ENCODE peak calls at places on chromosomes 5 and 9, in four cellular contexts. F is spleen; X is Peyer's patch; B is activated CD8-positive, alpha-beta T cell treated with anti-CD3 and anti-CD28 coated beads for 36 hours. T is an unnamed sample.

GRCh38 chr9:16509946-16510504 is 360.4 kb downstream of the BNC2 start:
- DNase-seq in F (no peak), X (no peak), B (no peak), T (peak)

GRCh38 chr5:172868924-172869565 is 35.0 kb downstream of the ERGIC1 start:
- DNase-seq in F (peak), X (no peak), B (peak), T (peak)

GRCh38 chr9:120443489-120443888 is 136.5 kb downstream of the CDK5RAP2 start:
- DNase-seq in F (no peak), X (no peak), B (no peak), T (peak)

GRCh38 chr5:135223404-135223803 is 175.6 kb downstream of the MACROH2A1 start:
- DNase-seq in F (no peak), X (peak), B (no peak), T (no peak)

GRCh38 chr9:6897831-6898230 is 140.1 kb downstream of the KDM4C start:
- DNase-seq in F (no peak), X (peak), B (no peak), T (no peak)

GRCh38 chr9:96459268-96460007 is 9.5 kb downstream of the HABP4 start:
- DNase-seq in F (no peak), X (no peak), B (no peak), T (no peak)

GRCh38 chr5:71014186-71014585 is 11.0 kb downstream of the NAIP start:
- DNase-seq in F (no peak), X (no peak), B (no peak), T (no peak)

GRCh38 chr5:22319798-22320197 is 533.3 kb downstream of the CDH12 start:
- DNase-seq in F (no peak), X (no peak), B (no peak), T (no peak)

GRCh38 chr5:151224372-151224771 is 480 bp upstream of the CCDC69 start:
- DNase-seq in F (no peak), X (no peak), B (no peak), T (no peak)

GRCh38 chr5:158819840-158820620 is 279.7 kb downstream of the EBF1 start:
- DNase-seq in F (no peak), X (no peak), B (peak), T (peak)

GRCh38 chr5:168314735-168315411 is 23.4 kb downstream of the WWC1 start:
- DNase-seq in F (peak), X (peak), B (no peak), T (peak)

GRCh38 chr5:172453206-172453985 is 929 bp downstream of the SH3PXD2B start:
- DNase-seq in F (no peak), X (no peak), B (no peak), T (peak)

GRCh38 chr5:6253846-6254245 is 124.5 kb downstream of the MED10 start:
- DNase-seq in F (no peak), X (no peak), B (no peak), T (no peak)

GRCh38 chr9:135663451-135663770 is 302 bp downstream of the LCN9 start:
- DNase-seq in F (no peak), X (no peak), B (no peak), T (no peak)

GRCh38 chr5:96903300-96903699 is 27.0 kb downstream of the ERAP2 start:
- DNase-seq in F (no peak), X (no peak), B (no peak), T (no peak)

GRCh38 chr5:158911693-158912363 is 187.9 kb downstream of the EBF1 start:
- DNase-seq in F (no peak), X (no peak), B (no peak), T (no peak)

DNA sequence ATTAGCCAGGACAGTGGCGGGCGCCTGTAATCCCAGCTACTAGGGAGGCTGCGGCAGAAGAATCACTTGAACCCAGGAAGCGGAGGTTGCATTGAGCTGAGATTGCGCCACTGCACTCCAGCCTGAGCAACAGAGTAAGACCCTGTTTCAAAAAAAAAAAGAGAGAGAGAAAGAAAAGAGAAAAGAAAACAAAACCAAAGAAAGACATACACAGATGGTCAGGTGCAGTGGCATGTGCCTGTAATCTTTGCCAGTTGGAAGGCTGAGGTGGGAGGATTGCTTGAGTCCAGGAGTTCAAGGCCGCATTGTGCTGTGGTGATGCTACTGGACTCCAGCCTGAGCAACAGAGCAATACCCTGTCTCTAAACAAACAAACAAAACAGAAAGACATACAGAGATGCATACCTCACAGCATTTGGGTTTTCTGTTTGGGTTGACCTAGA is 10.0 kb upstream of the PSAT1 start:
- DNase-seq in F (no peak), X (no peak), B (no peak), T (no peak)
- TF ChIP-seq CTCF in F (no peak), X (no peak), B (no peak), T (no peak)

GRCh38 chr5:72269411-72269780 is 50.6 kb downstream of the MRPS27 start:
- DNase-seq in F (no peak), X (no peak), B (no peak), T (no peak)
- TF ChIP-seq CTCF in F (no peak), X (no peak), B (no peak), T (no peak)

GRCh38 chr9:38412751-38413150 is 11.5 kb downstream of the IGFBPL1 start:
- DNase-seq in F (no peak), X (no peak), B (no peak), T (no peak)
- TF ChIP-seq CTCF in F (no peak), X (no peak), B (no peak), T (no peak)

GRCh38 chr5:1523480-1523792 is 324 bp downstream of the LPCAT1 start:
- DNase-seq in F (peak), X (no peak), B (no peak), T (no peak)

GRCh38 chr5:1524481-1524798 is 680 bp upstream of the LPCAT1 start:
- DNase-seq in F (no peak), X (no peak), B (no peak), T (no peak)

GRCh38 chr5:1522601-1523479 is 920 bp downstream of the LPCAT1 start:
- DNase-seq in F (peak), X (peak), B (no peak), T (peak)

GRCh38 chr5:1524799-1525623 is 1.3 kb upstream of the LPCAT1 start:
- DNase-seq in F (peak), X (peak), B (no peak), T (no peak)

GRCh38 chr5:1523793-1524480 is at the start of gene LPCAT1:
- DNase-seq in F (peak), X (peak), B (peak), T (peak)
- TF ChIP-seq CTCF in F (no peak), X (peak), B (no peak), T (no peak)

DNA sequence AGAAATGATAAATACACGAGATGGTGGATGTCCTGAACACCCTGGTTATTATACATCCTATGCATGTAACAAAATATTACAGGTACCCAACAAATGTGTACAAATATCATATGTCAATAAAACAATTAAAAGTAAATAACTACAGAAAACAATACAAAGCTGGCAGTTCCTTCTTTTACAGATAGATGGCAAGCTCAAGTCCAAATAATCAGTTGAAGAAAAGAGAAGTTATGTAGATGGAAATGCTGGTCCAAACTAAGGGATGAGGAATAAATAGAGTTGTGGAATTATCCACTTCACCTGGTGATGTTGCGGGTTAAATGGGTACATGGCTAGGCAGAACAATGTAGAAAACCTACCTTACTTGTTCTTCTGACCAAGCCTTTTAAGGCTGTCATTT is 79.4 kb downstream of the PALM2AKAP2 start:
- DNase-seq in F (no peak), X (no peak), B (no peak), T (peak)
- TF ChIP-seq CTCF in F (no peak), X (no peak), B (no peak), T (peak)

DNA sequence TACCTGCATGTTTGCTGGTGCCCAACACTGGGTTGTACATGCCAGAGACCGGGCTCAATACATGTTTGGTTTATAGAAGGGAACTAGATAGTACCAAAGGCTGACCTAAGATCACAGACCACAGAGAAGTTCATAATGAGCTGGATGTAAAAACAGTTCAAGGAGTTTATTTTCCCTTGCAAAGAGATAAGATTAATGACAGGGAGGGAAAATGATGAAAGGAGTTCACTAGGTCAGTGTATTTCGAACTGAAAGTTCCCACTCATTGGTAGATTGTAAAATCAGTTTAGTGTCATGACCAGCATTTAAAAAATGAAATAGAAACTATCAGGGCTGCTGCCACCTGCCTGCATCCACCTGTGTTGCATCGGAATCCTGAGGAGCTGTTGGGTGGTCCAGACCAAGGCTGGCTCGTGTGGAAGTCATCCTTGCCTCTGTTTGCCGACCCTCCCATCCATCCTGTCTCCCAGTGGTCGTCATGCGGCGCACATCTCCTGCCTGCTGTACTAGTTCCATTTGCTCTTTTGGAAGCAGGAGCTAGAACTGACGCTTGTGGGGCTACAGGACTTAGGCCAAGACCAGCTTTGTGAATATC is 21.1 kb downstream of the TBC1D2 start:
- DNase-seq in F (no peak), X (no peak), B (no peak), T (no peak)
- TF ChIP-seq CTCF in F (no peak), X (peak), B (no peak), T (peak)

DNA sequence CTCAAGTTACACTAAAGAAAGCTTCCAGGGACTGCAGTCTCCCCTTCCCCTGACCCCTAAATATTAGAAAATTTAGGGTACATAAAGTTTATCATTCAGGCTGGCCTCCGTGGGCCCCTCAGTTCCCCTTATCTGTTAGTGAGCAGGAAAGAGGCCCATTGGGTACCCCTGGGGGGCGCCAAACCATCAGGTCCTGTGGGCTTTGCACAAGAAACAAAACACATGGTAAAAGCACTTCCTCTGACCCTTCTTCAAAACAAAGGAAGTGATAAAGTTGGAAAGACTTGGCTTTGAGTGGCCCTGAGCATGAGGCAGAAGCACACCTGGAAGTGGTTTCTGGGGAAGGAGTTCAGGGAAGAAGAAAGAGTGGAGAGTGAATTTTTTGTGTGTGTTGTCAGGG is 213.0 kb downstream of the SMARCA2 start:
- DNase-seq in F (no peak), X (no peak), B (peak), T (no peak)
- TF ChIP-seq CTCF in F (no peak), X (peak), B (peak), T (peak)

GRCh38 chr5:9621379-9621903 is 8.7 kb downstream of the TAS2R1 start:
- DNase-seq in F (no peak), X (no peak), B (no peak), T (peak)
- TF ChIP-seq CTCF in F (no peak), X (no peak), B (no peak), T (no peak)

GRCh38 chr9:127035948-127036347 is 86.5 kb downstream of the ANGPTL2 start:
- DNase-seq in F (no peak), X (no peak), B (no peak), T (peak)

GRCh38 chr9:127033059-127033458 is 89.4 kb downstream of the ANGPTL2 start:
- DNase-seq in F (no peak), X (peak), B (no peak), T (no peak)

GRCh38 chr9:127035423-127035822 is 87.0 kb downstream of the ANGPTL2 start:
- DNase-seq in F (no peak), X (no peak), B (no peak), T (peak)

GRCh38 chr9:127033784-127034183 is 88.7 kb downstream of the ANGPTL2 start:
- DNase-seq in F (no peak), X (no peak), B (no peak), T (peak)

GRCh38 chr9:127034691-127035090 is 87.7 kb downstream of the ANGPTL2 start:
- DNase-seq in F (no peak), X (no peak), B (no peak), T (no peak)
- TF ChIP-seq CTCF in F (no peak), X (no peak), B (no peak), T (no peak)

T was measured in choroid plexus epithelial cell.